ENCODE peak calls at places on chromosome 15, in seven cellular contexts. One of them, this sample, is unnamed.

GRCh38 chr15:29103825-29104565 is 165.6 kb downstream of the NSMCE3 start:
- DNase-seq in NCI-H187: no peak
- DNase-seq in GM13977: peak; percentile 69
- DNase-seq in A172: no peak
- DNase-seq in stimulated activated CD4-positive, alpha-beta T cell treated with anti-CD3 and anti-CD28 coated beads, Interleukin-15, amount 100 ng/mL, for 1 hour: peak; percentile 50
- DNase-seq in RPMI8226: peak; percentile 61
- DNase-seq in T follicular helper cell: peak; percentile 35
- DNase-seq in this sample: no peak

GRCh38 chr15:44971036-44971435 is 14.5 kb downstream of the TERB2 start:
- DNase-seq in GM13977: no peak
- DNase-seq in T follicular helper cell: no peak
- DNase-seq in A172: no peak
- DNase-seq in NCI-H187: no peak
- DNase-seq in RPMI8226: no peak
- DNase-seq in stimulated activated CD4-positive, alpha-beta T cell treated with anti-CD3 and anti-CD28 coated beads, Interleukin-15, amount 100 ng/mL, for 1 hour: no peak
- DNase-seq in this sample: no peak

GRCh38 chr15:56943398-56943797 is 25.0 kb downstream of the TCF12 start:
- DNase-seq in NCI-H187: no peak
- DNase-seq in RPMI8226: no peak
- DNase-seq in GM13977: no peak
- DNase-seq in T follicular helper cell: no peak
- DNase-seq in stimulated activated CD4-positive, alpha-beta T cell treated with anti-CD3 and anti-CD28 coated beads, Interleukin-15, amount 100 ng/mL, for 1 hour: no peak
- DNase-seq in A172: no peak
- DNase-seq in this sample: no peak

GRCh38 chr15:83306561-83306960 is 22.1 kb upstream of the BNC1 start:
- DNase-seq in RPMI8226: no peak
- DNase-seq in NCI-H187: no peak
- DNase-seq in GM13977: no peak
- DNase-seq in A172: no peak
- DNase-seq in T follicular helper cell: no peak
- DNase-seq in stimulated activated CD4-positive, alpha-beta T cell treated with anti-CD3 and anti-CD28 coated beads, Interleukin-15, amount 100 ng/mL, for 1 hour: no peak
- DNase-seq in this sample: no peak

GRCh38 chr15:65611888-65612615 is 1.1 kb upstream of the INTS14 start:
- DNase-seq in GM13977: no peak
- DNase-seq in stimulated activated CD4-positive, alpha-beta T cell treated with anti-CD3 and anti-CD28 coated beads, Interleukin-15, amount 100 ng/mL, for 1 hour: no peak
- DNase-seq in A172: no peak
- DNase-seq in RPMI8226: no peak
- DNase-seq in NCI-H187: no peak
- DNase-seq in T follicular helper cell: no peak
- DNase-seq in this sample: peak; percentile 23

GRCh38 chr15:31320022-31320421 is 6.6 kb upstream of the KLF13 start:
- DNase-seq in T follicular helper cell: no peak
- DNase-seq in RPMI8226: no peak
- DNase-seq in GM13977: no peak
- DNase-seq in A172: no peak
- DNase-seq in stimulated activated CD4-positive, alpha-beta T cell treated with anti-CD3 and anti-CD28 coated beads, Interleukin-15, amount 100 ng/mL, for 1 hour: no peak
- DNase-seq in NCI-H187: no peak
- DNase-seq in this sample: no peak

GRCh38 chr15:43828061-43828657 is 1.4 kb downstream of the WDR76 start:
- DNase-seq in A172: no peak
- DNase-seq in NCI-H187: no peak
- DNase-seq in GM13977: peak; percentile 33
- DNase-seq in RPMI8226: peak; percentile 29
- DNase-seq in stimulated activated CD4-positive, alpha-beta T cell treated with anti-CD3 and anti-CD28 coated beads, Interleukin-15, amount 100 ng/mL, for 1 hour: no peak
- DNase-seq in T follicular helper cell: no peak
- DNase-seq in this sample: peak; percentile 22

GRCh38 chr15:65558336-65558735 is 28.1 kb downstream of the HACD3 start:
- DNase-seq in NCI-H187: no peak
- DNase-seq in T follicular helper cell: no peak
- DNase-seq in A172: no peak
- DNase-seq in RPMI8226: no peak
- DNase-seq in stimulated activated CD4-positive, alpha-beta T cell treated with anti-CD3 and anti-CD28 coated beads, Interleukin-15, amount 100 ng/mL, for 1 hour: no peak
- DNase-seq in GM13977: no peak
- DNase-seq in this sample: no peak

GRCh38 chr15:66580643-66581042 is 14.8 kb upstream of the LCTL start:
- DNase-seq in T follicular helper cell: no peak
- DNase-seq in RPMI8226: no peak
- DNase-seq in NCI-H187: no peak
- DNase-seq in GM13977: no peak
- DNase-seq in stimulated activated CD4-positive, alpha-beta T cell treated with anti-CD3 and anti-CD28 coated beads, Interleukin-15, amount 100 ng/mL, for 1 hour: no peak
- DNase-seq in A172: peak; percentile 11
- DNase-seq in this sample: no peak

This sample was measured in OCI-M1.